ENCODE peak calls at places on chromosomes 2 and 18, in six cellular contexts. Q, V, C, H, N and X are unnamed samples.

GRCh38 chr2:197480165-197481036 is 19.2 kb downstream of the HSPD1 start:
- DNase-seq in Q (no peak), V (no peak), C (no peak), H (no peak), N (no peak), X (no peak)

GRCh38 chr2:188295067-188295685 is 3.5 kb downstream of the GULP1 start:
- DNase-seq in Q (no peak), V (no peak), C (no peak), H (no peak), N (no peak), X (no peak)

GRCh38 chr2:8462899-8463648 is 218.8 kb upstream of the ID2 start:
- DNase-seq in Q (no peak), V (no peak), C (no peak), H (no peak), N (no peak), X (no peak)

GRCh38 chr2:75548036-75548573 is 12.6 kb downstream of the EVA1A start:
- DNase-seq in Q (no peak), V (no peak), C (no peak), H (no peak), N (no peak), X (no peak)

GRCh38 chr2:161004379-161004778 is 155.8 kb upstream of the TANK start:
- DNase-seq in Q (no peak), V (peak; percentile 37), C (no peak), H (no peak), N (peak; percentile 11), X (no peak)

GRCh38 chr18:21502661-21503060 is 97.8 kb downstream of the ESCO1 start:
- DNase-seq in Q (no peak), V (no peak), C (no peak), H (no peak), N (no peak), X (no peak)

GRCh38 chr2:127560929-127561275 is 25.4 kb downstream of the MYO7B start:
- DNase-seq in Q (no peak), V (no peak), C (no peak), H (no peak), N (no peak), X (no peak)

GRCh38 chr2:3377279-3377611 is 373 bp downstream of the EIPR1 start:
- DNase-seq in Q (no peak), V (peak; percentile 58), C (no peak), H (no peak), N (peak; percentile 79), X (no peak)

GRCh38 chr2:57107353-57107752 is 923.6 kb downstream of the CCDC85A start:
- DNase-seq in Q (no peak), V (no peak), C (no peak), H (no peak), N (no peak), X (no peak)

GRCh38 chr2:105919826-105920225 is 175.1 kb downstream of the NCK2 start:
- DNase-seq in Q (no peak), V (peak; percentile 78), C (no peak), H (peak; percentile 45), N (peak; percentile 70), X (no peak)

GRCh38 chr2:26002617-26003310 is 20.5 kb upstream of the KIF3C start:
- DNase-seq in Q (no peak), V (no peak), C (peak; percentile 62), H (no peak), N (no peak), X (no peak)

GRCh38 chr2:118130385-118130784 is 42.1 kb downstream of the INSIG2 start:
- DNase-seq in Q (no peak), V (no peak), C (no peak), H (no peak), N (no peak), X (no peak)

GRCh38 chr2:74891136-74891764 is 57.3 kb downstream of the HK2 start:
- DNase-seq in Q (no peak), V (no peak), C (no peak), H (no peak), N (no peak), X (no peak)

GRCh38 chr2:110725370-110725769 is 7.0 kb upstream of the ACOXL start:
- DNase-seq in Q (no peak), V (no peak), C (no peak), H (no peak), N (no peak), X (no peak)

GRCh38 chr2:219544567-219544966 is 739 bp downstream of the TMEM198 start:
- DNase-seq in Q (no peak), V (no peak), C (no peak), H (no peak), N (no peak), X (no peak)

GRCh38 chr2:218829868-218830451 is 1.6 kb downstream of the PRKAG3 start:
- DNase-seq in Q (no peak), V (no peak), C (peak; percentile 27), H (no peak), N (no peak), X (no peak)

GRCh38 chr18:43830905-43831304 is 553.6 kb upstream of the SYT4 start:
- DNase-seq in Q (no peak), V (no peak), C (no peak), H (no peak), N (no peak), X (no peak)

GRCh38 chr2:52936029-52936428 is 831.6 kb upstream of the CHAC2 start:
- DNase-seq in Q (no peak), V (no peak), C (no peak), H (no peak), N (no peak), X (no peak)

GRCh38 chr2:121640380-121641326 is 8.6 kb downstream of the CLASP1 start:
- DNase-seq in Q (no peak), V (no peak), C (no peak), H (no peak), N (no peak), X (no peak)

GRCh38 chr2:184004289-184004944 is 593.9 kb upstream of the ZNF804A start:
- DNase-seq in Q (no peak), V (no peak), C (no peak), H (no peak), N (no peak), X (no peak)

GRCh38 chr2:239590995-239591915 is 190.4 kb upstream of the HDAC4 start:
- DNase-seq in Q (no peak), V (no peak), C (peak; percentile 32), H (no peak), N (no peak), X (peak; percentile 53)

GRCh38 chr2:239593965-239594771 is 193.3 kb upstream of the HDAC4 start:
- DNase-seq in Q (no peak), V (no peak), C (peak; percentile 30), H (no peak), N (no peak), X (peak; percentile 45)

GRCh38 chr2:239594772-239595608 is 194.2 kb upstream of the HDAC4 start:
- DNase-seq in Q (no peak), V (no peak), C (peak; percentile 26), H (peak; percentile 9), N (no peak), X (peak; percentile 54)

GRCh38 chr2:239595711-239596110 is 194.9 kb upstream of the HDAC4 start:
- DNase-seq in Q (no peak), V (no peak), C (peak; percentile 7), H (peak; percentile 9), N (no peak), X (peak; percentile 35)

GRCh38 chr2:239593455-239593854 is 192.6 kb upstream of the HDAC4 start:
- DNase-seq in Q (no peak), V (no peak), C (peak; percentile 12), H (no peak), N (no peak), X (peak; percentile 35)
- H3K9me3 ChIP-seq in Q (no peaks in the 10 kb centered on the region), V (no peaks in the 10 kb centered on the region), C (no peaks in the 10 kb centered on the region), H (no peaks in the 10 kb centered on the region), N (no peaks in the 10 kb centered on the region), X (no peaks in the 10 kb centered on the region)

DNA sequence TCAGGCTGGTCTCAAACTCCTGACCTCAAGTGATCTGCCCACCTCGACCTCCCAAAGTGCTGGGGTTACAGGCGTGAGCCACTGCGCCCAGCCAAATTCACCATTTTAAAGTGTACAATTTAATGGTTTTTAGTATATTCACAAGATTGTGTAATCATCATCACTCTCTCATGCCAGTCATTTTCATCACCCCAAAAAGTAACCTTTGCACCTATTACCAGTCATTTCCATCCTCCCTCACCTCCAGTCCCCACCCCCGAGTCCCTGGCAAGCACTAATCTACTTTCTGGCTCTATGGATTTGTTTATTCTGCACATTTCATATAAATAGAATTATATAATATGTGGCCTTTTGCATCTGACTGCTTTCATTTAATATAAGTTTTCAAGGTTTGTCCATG is 10.8 kb downstream of the PCBP1 start:
- DNase-seq in Q (no peak), V (no peak), C (no peak), H (no peak), N (no peak), X (no peak)
- H3K27ac ChIP-seq in Q (no peak overlapping the region), V (no peak overlapping the region), C (no peak overlapping the region), H (no peak overlapping the region), N (no peak overlapping the region), X (no peak overlapping the region)

GRCh38 chr18:78643981-78644380 is 335.6 kb upstream of the SALL3 start:
- DNase-seq in Q (no peak), V (no peak), C (no peak), H (no peak), N (no peak), X (no peak)
- H3K9me3 ChIP-seq in Q (no peaks in the 10 kb centered on the region), V (no peaks in the 10 kb centered on the region), C (no peaks in the 10 kb centered on the region), H (no peaks in the 10 kb centered on the region), N (no peaks in the 10 kb centered on the region), X (no peaks in the 10 kb centered on the region)

DNA sequence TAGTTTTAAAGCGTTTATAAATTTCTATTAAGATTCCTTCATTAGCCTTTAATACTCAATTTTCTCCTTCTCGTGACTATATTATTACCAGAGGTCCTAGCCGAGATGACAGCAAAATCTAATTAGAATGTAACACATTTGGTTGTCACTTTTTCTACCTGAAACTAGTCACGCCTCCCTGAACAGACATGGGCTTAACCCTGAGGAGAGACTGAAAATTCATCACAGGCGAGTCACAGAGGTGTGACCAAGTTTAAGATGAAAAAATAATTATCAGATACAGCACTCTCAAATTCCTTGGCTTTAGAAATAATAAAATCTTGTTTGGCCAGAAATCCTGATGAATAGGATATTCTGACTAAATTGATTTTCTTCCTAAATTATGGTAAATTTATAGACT is 834.4 kb upstream of the SLC39A10 start:
- DNase-seq in Q (no peak), V (no peak), C (no peak), H (no peak), N (no peak), X (no peak)
- H3K27ac ChIP-seq in Q (no peak overlapping the region), V (no peak overlapping the region), C (no peak overlapping the region), H (no peak overlapping the region), N (no peak overlapping the region), X (no peak overlapping the region)

GRCh38 chr18:79888016-79888415 is 63.4 kb downstream of the SLC66A2 start:
- DNase-seq in Q (no peak), V (no peak), C (no peak), H (no peak), N (no peak), X (peak; percentile 58)

GRCh38 chr18:79884963-79885728 is 66.3 kb downstream of the SLC66A2 start:
- DNase-seq in Q (no peak), V (no peak), C (peak; percentile 18), H (no peak), N (no peak), X (peak; percentile 48)

GRCh38 chr18:79887181-79888000 is 64.1 kb downstream of the SLC66A2 start:
- DNase-seq in Q (no peak), V (no peak), C (peak; percentile 41), H (no peak), N (no peak), X (peak; percentile 51)

GRCh38 chr18:79889569-79889968 is 61.9 kb downstream of the SLC66A2 start:
- DNase-seq in Q (no peak), V (no peak), C (no peak), H (no peak), N (no peak), X (peak; percentile 1)

GRCh38 chr18:79890638-79891037 is 60.8 kb downstream of the SLC66A2 start:
- DNase-seq in Q (no peak), V (no peak), C (no peak), H (no peak), N (no peak), X (no peak)
- H3K9me3 ChIP-seq in Q (peaks cover 48% of the 10 kb centered on the region), V (no peaks in the 10 kb centered on the region), C (peaks cover 48% of the 10 kb centered on the region), H (peaks cover 4% of the 10 kb centered on the region), N (peaks cover 50% of the 10 kb centered on the region), X (peaks cover 32% of the 10 kb centered on the region)